ENCODE peak calls at places on chromosome 11, in four cellular contexts. C is fibroblast of the conjunctiva, O is mucosa of gallbladder, R is NCI-H510A treated with DMSO at 0.1 percent for 48 hours. M is an unnamed sample.

GRCh38 chr11:34604909-34605308 is 16.0 kb upstream of the EHF start:
- DNase-seq in O (no peak), C (no peak), R (no peak), M (no peak)

GRCh38 chr11:61650781-61651571 is 29.2 kb upstream of the DAGLA start:
- DNase-seq in C (no peak), R (peak; percentile 97), O (no peak), M (no peak)

GRCh38 chr11:122951231-122951630 is 30.4 kb downstream of the BSX start:
- DNase-seq in C (no peak), O (no peak), R (no peak), M (no peak)

GRCh38 chr11:93908689-93909088 is 58.3 kb upstream of the VSTM5 start:
- DNase-seq in R (no peak), C (peak; percentile 16), O (no peak), M (no peak)

GRCh38 chr11:106828576-106828975 is 189.7 kb downstream of the GUCY1A2 start:
- DNase-seq in R (no peak), C (no peak), O (no peak), M (no peak)

GRCh38 chr11:75582935-75583709 is 21.1 kb downstream of the SERPINH1 start:
- DNase-seq in R (peak; percentile 53), O (peak; percentile 59), C (no peak), M (no peak)

GRCh38 chr11:31001432-31001831 is 368.1 kb downstream of the DCDC1 start:
- DNase-seq in R (no peak), O (no peak), C (no peak), M (no peak)

GRCh38 chr11:94730153-94730552 is 38.0 kb upstream of the AMOTL1 start:
- DNase-seq in O (no peak), R (no peak), C (no peak), M (no peak)

GRCh38 chr11:81030186-81030585 is 1589.4 kb upstream of the TENM4 start:
- DNase-seq in O (no peak), C (no peak), R (no peak), M (no peak)

GRCh38 chr11:8948901-8949300 is 6.1 kb upstream of the ASCL3 start:
- DNase-seq in O (no peak), C (no peak), R (no peak), M (no peak)

GRCh38 chr11:2796508-2797180 is 88.9 kb downstream of the CDKN1C start:
- DNase-seq in R (no peak), O (no peak), C (no peak), M (no peak)

GRCh38 chr11:55457641-55458040 is 89.9 kb downstream of the OR4A15 start:
- DNase-seq in O (no peak), R (no peak), C (no peak), M (no peak)

GRCh38 chr11:11349051-11349450 is 4.0 kb downstream of the CSNK2A3 start:
- DNase-seq in O (no peak), R (no peak), C (no peak), M (no peak)

GRCh38 chr11:68707527-68707926 is 23.2 kb downstream of the GAL start:
- DNase-seq in R (no peak), C (no peak), O (no peak), M (no peak)

GRCh38 chr11:12941671-12942070 is 67.4 kb upstream of the RASSF10 start:
- DNase-seq in O (no peak), R (no peak), C (no peak), M (no peak)

M was measured in omental fat pad.